ENCODE peak calls at places on chromosome 11, in five cellular contexts. One of them, this sample, is unnamed.
A peak's percentile ranks its signal among the peaks of the same experiment; 100 is the strongest.

GRCh38 chr11:47235163-47235562 is 13.5 kb downstream of the ACP2 start:
- ATAC-seq in activated CD8-positive, alpha-beta T cell treated with anti-CD3 and anti-CD28 coated beads for 36 hours: no peak
- ATAC-seq in CD8-positive, alpha-beta T cell: no peak
- ATAC-seq in T-helper 17 cell: no peak
- ATAC-seq in stimulated activated effector memory CD8-positive, alpha-beta T cell treated with anti-CD3 and anti-CD28 coated beads, Interleukin-12 subunit alpha, Interleukin-12 subunit beta, amount 100 ng/mL, for 72 hours: no peak
- ATAC-seq in this sample: no peak

GRCh38 chr11:96459751-96460150 is 69.9 kb downstream of the JRKL start:
- ATAC-seq in activated CD8-positive, alpha-beta T cell treated with anti-CD3 and anti-CD28 coated beads for 36 hours: no peak
- ATAC-seq in stimulated activated effector memory CD8-positive, alpha-beta T cell treated with anti-CD3 and anti-CD28 coated beads, Interleukin-12 subunit alpha, Interleukin-12 subunit beta, amount 100 ng/mL, for 72 hours: no peak
- ATAC-seq in CD8-positive, alpha-beta T cell: no peak
- ATAC-seq in T-helper 17 cell: no peak
- ATAC-seq in this sample: no peak

GRCh38 chr11:104873252-104873651 is 25.0 kb downstream of the CASP12 start:
- ATAC-seq in activated CD8-positive, alpha-beta T cell treated with anti-CD3 and anti-CD28 coated beads for 36 hours: peak; percentile 62
- ATAC-seq in T-helper 17 cell: no peak
- ATAC-seq in stimulated activated effector memory CD8-positive, alpha-beta T cell treated with anti-CD3 and anti-CD28 coated beads, Interleukin-12 subunit alpha, Interleukin-12 subunit beta, amount 100 ng/mL, for 72 hours: no peak
- ATAC-seq in CD8-positive, alpha-beta T cell: no peak
- ATAC-seq in this sample: no peak

GRCh38 chr11:19093976-19094375 is 23.0 kb upstream of the ZDHHC13 start:
- ATAC-seq in activated CD8-positive, alpha-beta T cell treated with anti-CD3 and anti-CD28 coated beads for 36 hours: no peak
- ATAC-seq in stimulated activated effector memory CD8-positive, alpha-beta T cell treated with anti-CD3 and anti-CD28 coated beads, Interleukin-12 subunit alpha, Interleukin-12 subunit beta, amount 100 ng/mL, for 72 hours: no peak
- ATAC-seq in T-helper 17 cell: no peak
- ATAC-seq in CD8-positive, alpha-beta T cell: no peak
- ATAC-seq in this sample: peak; percentile 72

GRCh38 chr11:67400251-67400941 is 1.3 kb downstream of the PPP1CA start:
- ATAC-seq in stimulated activated effector memory CD8-positive, alpha-beta T cell treated with anti-CD3 and anti-CD28 coated beads, Interleukin-12 subunit alpha, Interleukin-12 subunit beta, amount 100 ng/mL, for 72 hours: no peak
- ATAC-seq in T-helper 17 cell: no peak
- ATAC-seq in CD8-positive, alpha-beta T cell: no peak
- ATAC-seq in activated CD8-positive, alpha-beta T cell treated with anti-CD3 and anti-CD28 coated beads for 36 hours: no peak
- ATAC-seq in this sample: peak; percentile 33

GRCh38 chr11:91932151-91932821 is 292.3 kb upstream of the FAT3 start:
- ATAC-seq in activated CD8-positive, alpha-beta T cell treated with anti-CD3 and anti-CD28 coated beads for 36 hours: no peak
- ATAC-seq in CD8-positive, alpha-beta T cell: no peak
- ATAC-seq in T-helper 17 cell: no peak
- ATAC-seq in stimulated activated effector memory CD8-positive, alpha-beta T cell treated with anti-CD3 and anti-CD28 coated beads, Interleukin-12 subunit alpha, Interleukin-12 subunit beta, amount 100 ng/mL, for 72 hours: no peak
- ATAC-seq in this sample: peak; percentile 51

GRCh38 chr11:66115638-66116410 is 45.8 kb downstream of the PACS1 start:
- ATAC-seq in CD8-positive, alpha-beta T cell: peak; percentile 68
- ATAC-seq in T-helper 17 cell: peak; percentile 70
- ATAC-seq in stimulated activated effector memory CD8-positive, alpha-beta T cell treated with anti-CD3 and anti-CD28 coated beads, Interleukin-12 subunit alpha, Interleukin-12 subunit beta, amount 100 ng/mL, for 72 hours: peak; percentile 80
- ATAC-seq in activated CD8-positive, alpha-beta T cell treated with anti-CD3 and anti-CD28 coated beads for 36 hours: peak; percentile 72
- ATAC-seq in this sample: peak; percentile 1

GRCh38 chr11:118628861-118629549 is 21.6 kb downstream of the PHLDB1 start:
- ATAC-seq in activated CD8-positive, alpha-beta T cell treated with anti-CD3 and anti-CD28 coated beads for 36 hours: no peak
- ATAC-seq in stimulated activated effector memory CD8-positive, alpha-beta T cell treated with anti-CD3 and anti-CD28 coated beads, Interleukin-12 subunit alpha, Interleukin-12 subunit beta, amount 100 ng/mL, for 72 hours: no peak
- ATAC-seq in CD8-positive, alpha-beta T cell: no peak
- ATAC-seq in T-helper 17 cell: no peak
- ATAC-seq in this sample: no peak

GRCh38 chr11:5631426-5631825 is 6.6 kb downstream of the TRIM34 start:
- ATAC-seq in CD8-positive, alpha-beta T cell: no peak
- ATAC-seq in activated CD8-positive, alpha-beta T cell treated with anti-CD3 and anti-CD28 coated beads for 36 hours: no peak
- ATAC-seq in stimulated activated effector memory CD8-positive, alpha-beta T cell treated with anti-CD3 and anti-CD28 coated beads, Interleukin-12 subunit alpha, Interleukin-12 subunit beta, amount 100 ng/mL, for 72 hours: no peak
- ATAC-seq in T-helper 17 cell: no peak
- ATAC-seq in this sample: no peak

GRCh38 chr11:71192629-71193028 is 59.7 kb downstream of the SHANK2 start:
- ATAC-seq in activated CD8-positive, alpha-beta T cell treated with anti-CD3 and anti-CD28 coated beads for 36 hours: no peak
- ATAC-seq in T-helper 17 cell: no peak
- ATAC-seq in stimulated activated effector memory CD8-positive, alpha-beta T cell treated with anti-CD3 and anti-CD28 coated beads, Interleukin-12 subunit alpha, Interleukin-12 subunit beta, amount 100 ng/mL, for 72 hours: no peak
- ATAC-seq in CD8-positive, alpha-beta T cell: no peak
- ATAC-seq in this sample: no peak

GRCh38 chr11:58507355-58507754 is 550 bp downstream of the OR5B21 start:
- ATAC-seq in activated CD8-positive, alpha-beta T cell treated with anti-CD3 and anti-CD28 coated beads for 36 hours: no peak
- ATAC-seq in CD8-positive, alpha-beta T cell: no peak
- ATAC-seq in T-helper 17 cell: no peak
- ATAC-seq in stimulated activated effector memory CD8-positive, alpha-beta T cell treated with anti-CD3 and anti-CD28 coated beads, Interleukin-12 subunit alpha, Interleukin-12 subunit beta, amount 100 ng/mL, for 72 hours: no peak
- ATAC-seq in this sample: no peak

GRCh38 chr11:75548571-75549272 is 13.3 kb upstream of the SERPINH1 start:
- ATAC-seq in CD8-positive, alpha-beta T cell: no peak
- ATAC-seq in activated CD8-positive, alpha-beta T cell treated with anti-CD3 and anti-CD28 coated beads for 36 hours: no peak
- ATAC-seq in stimulated activated effector memory CD8-positive, alpha-beta T cell treated with anti-CD3 and anti-CD28 coated beads, Interleukin-12 subunit alpha, Interleukin-12 subunit beta, amount 100 ng/mL, for 72 hours: no peak
- ATAC-seq in T-helper 17 cell: no peak
- ATAC-seq in this sample: no peak

GRCh38 chr11:120208012-120208441 is 2.8 kb upstream of the OAF start:
- ATAC-seq in CD8-positive, alpha-beta T cell: no peak
- ATAC-seq in T-helper 17 cell: no peak
- ATAC-seq in stimulated activated effector memory CD8-positive, alpha-beta T cell treated with anti-CD3 and anti-CD28 coated beads, Interleukin-12 subunit alpha, Interleukin-12 subunit beta, amount 100 ng/mL, for 72 hours: no peak
- ATAC-seq in activated CD8-positive, alpha-beta T cell treated with anti-CD3 and anti-CD28 coated beads for 36 hours: no peak
- ATAC-seq in this sample: no peak

GRCh38 chr11:130653838-130654601 is 205.6 kb downstream of the ADAMTS15 start:
- ATAC-seq in activated CD8-positive, alpha-beta T cell treated with anti-CD3 and anti-CD28 coated beads for 36 hours: no peak
- ATAC-seq in T-helper 17 cell: no peak
- ATAC-seq in CD8-positive, alpha-beta T cell: no peak
- ATAC-seq in stimulated activated effector memory CD8-positive, alpha-beta T cell treated with anti-CD3 and anti-CD28 coated beads, Interleukin-12 subunit alpha, Interleukin-12 subunit beta, amount 100 ng/mL, for 72 hours: no peak
- ATAC-seq in this sample: peak; percentile 98

GRCh38 chr11:134038897-134039470 is 29.9 kb upstream of the JAM3 start:
- ATAC-seq in T-helper 17 cell: no peak
- ATAC-seq in activated CD8-positive, alpha-beta T cell treated with anti-CD3 and anti-CD28 coated beads for 36 hours: no peak
- ATAC-seq in CD8-positive, alpha-beta T cell: no peak
- ATAC-seq in stimulated activated effector memory CD8-positive, alpha-beta T cell treated with anti-CD3 and anti-CD28 coated beads, Interleukin-12 subunit alpha, Interleukin-12 subunit beta, amount 100 ng/mL, for 72 hours: no peak
- ATAC-seq in this sample: no peak

GRCh38 chr11:76763573-76764348 is 19.4 kb upstream of the TSKU start:
- ATAC-seq in activated CD8-positive, alpha-beta T cell treated with anti-CD3 and anti-CD28 coated beads for 36 hours: no peak
- ATAC-seq in T-helper 17 cell: no peak
- ATAC-seq in CD8-positive, alpha-beta T cell: no peak
- ATAC-seq in stimulated activated effector memory CD8-positive, alpha-beta T cell treated with anti-CD3 and anti-CD28 coated beads, Interleukin-12 subunit alpha, Interleukin-12 subunit beta, amount 100 ng/mL, for 72 hours: no peak
- ATAC-seq in this sample: peak; percentile 63

GRCh38 chr11:103807806-103808205 is 228.6 kb upstream of the DDI1 start:
- ATAC-seq in stimulated activated effector memory CD8-positive, alpha-beta T cell treated with anti-CD3 and anti-CD28 coated beads, Interleukin-12 subunit alpha, Interleukin-12 subunit beta, amount 100 ng/mL, for 72 hours: no peak
- ATAC-seq in CD8-positive, alpha-beta T cell: no peak
- ATAC-seq in activated CD8-positive, alpha-beta T cell treated with anti-CD3 and anti-CD28 coated beads for 36 hours: no peak
- ATAC-seq in T-helper 17 cell: no peak
- ATAC-seq in this sample: peak; percentile 60

GRCh38 chr11:72037554-72038311 is 39.0 kb downstream of the IL18BP start:
- ATAC-seq in activated CD8-positive, alpha-beta T cell treated with anti-CD3 and anti-CD28 coated beads for 36 hours: no peak
- ATAC-seq in T-helper 17 cell: no peak
- ATAC-seq in stimulated activated effector memory CD8-positive, alpha-beta T cell treated with anti-CD3 and anti-CD28 coated beads, Interleukin-12 subunit alpha, Interleukin-12 subunit beta, amount 100 ng/mL, for 72 hours: no peak
- ATAC-seq in CD8-positive, alpha-beta T cell: no peak
- ATAC-seq in this sample: no peak

GRCh38 chr11:133697161-133697560 is 148.2 kb downstream of the SPATA19 start:
- ATAC-seq in stimulated activated effector memory CD8-positive, alpha-beta T cell treated with anti-CD3 and anti-CD28 coated beads, Interleukin-12 subunit alpha, Interleukin-12 subunit beta, amount 100 ng/mL, for 72 hours: no peak
- ATAC-seq in T-helper 17 cell: no peak
- ATAC-seq in CD8-positive, alpha-beta T cell: no peak
- ATAC-seq in activated CD8-positive, alpha-beta T cell treated with anti-CD3 and anti-CD28 coated beads for 36 hours: no peak
- ATAC-seq in this sample: no peak

GRCh38 chr11:4025957-4026324 is 68.7 kb upstream of the RRM1 start:
- ATAC-seq in stimulated activated effector memory CD8-positive, alpha-beta T cell treated with anti-CD3 and anti-CD28 coated beads, Interleukin-12 subunit alpha, Interleukin-12 subunit beta, amount 100 ng/mL, for 72 hours: no peak
- ATAC-seq in T-helper 17 cell: no peak
- ATAC-seq in activated CD8-positive, alpha-beta T cell treated with anti-CD3 and anti-CD28 coated beads for 36 hours: no peak
- ATAC-seq in CD8-positive, alpha-beta T cell: no peak
- ATAC-seq in this sample: peak; percentile 86

GRCh38 chr11:45405916-45406670 is 120.0 kb upstream of the SYT13 start:
- ATAC-seq in activated CD8-positive, alpha-beta T cell treated with anti-CD3 and anti-CD28 coated beads for 36 hours: no peak
- ATAC-seq in T-helper 17 cell: no peak
- ATAC-seq in CD8-positive, alpha-beta T cell: no peak
- ATAC-seq in stimulated activated effector memory CD8-positive, alpha-beta T cell treated with anti-CD3 and anti-CD28 coated beads, Interleukin-12 subunit alpha, Interleukin-12 subunit beta, amount 100 ng/mL, for 72 hours: no peak
- ATAC-seq in this sample: peak; percentile 51

GRCh38 chr11:10935015-10935564 is 77.2 kb upstream of the ZBED5 start:
- ATAC-seq in T-helper 17 cell: no peak
- ATAC-seq in stimulated activated effector memory CD8-positive, alpha-beta T cell treated with anti-CD3 and anti-CD28 coated beads, Interleukin-12 subunit alpha, Interleukin-12 subunit beta, amount 100 ng/mL, for 72 hours: no peak
- ATAC-seq in activated CD8-positive, alpha-beta T cell treated with anti-CD3 and anti-CD28 coated beads for 36 hours: no peak
- ATAC-seq in CD8-positive, alpha-beta T cell: no peak
- ATAC-seq in this sample: no peak

GRCh38 chr11:94563848-94564442 is 3.2 kb upstream of the PIWIL4 start:
- ATAC-seq in CD8-positive, alpha-beta T cell: no peak
- ATAC-seq in T-helper 17 cell: no peak
- ATAC-seq in activated CD8-positive, alpha-beta T cell treated with anti-CD3 and anti-CD28 coated beads for 36 hours: no peak
- ATAC-seq in stimulated activated effector memory CD8-positive, alpha-beta T cell treated with anti-CD3 and anti-CD28 coated beads, Interleukin-12 subunit alpha, Interleukin-12 subunit beta, amount 100 ng/mL, for 72 hours: no peak
- ATAC-seq in this sample: peak; percentile 51

GRCh38 chr11:77449060-77449521 is 24.8 kb downstream of the PAK1 start:
- ATAC-seq in T-helper 17 cell: no peak
- ATAC-seq in activated CD8-positive, alpha-beta T cell treated with anti-CD3 and anti-CD28 coated beads for 36 hours: peak; percentile 38
- ATAC-seq in stimulated activated effector memory CD8-positive, alpha-beta T cell treated with anti-CD3 and anti-CD28 coated beads, Interleukin-12 subunit alpha, Interleukin-12 subunit beta, amount 100 ng/mL, for 72 hours: no peak
- ATAC-seq in CD8-positive, alpha-beta T cell: no peak
- ATAC-seq in this sample: no peak

GRCh38 chr11:31940396-31941037 is 129.4 kb upstream of the PAX6 start:
- ATAC-seq in activated CD8-positive, alpha-beta T cell treated with anti-CD3 and anti-CD28 coated beads for 36 hours: no peak
- ATAC-seq in stimulated activated effector memory CD8-positive, alpha-beta T cell treated with anti-CD3 and anti-CD28 coated beads, Interleukin-12 subunit alpha, Interleukin-12 subunit beta, amount 100 ng/mL, for 72 hours: no peak
- ATAC-seq in CD8-positive, alpha-beta T cell: no peak
- ATAC-seq in T-helper 17 cell: no peak
- ATAC-seq in this sample: no peak

GRCh38 chr11:112993808-112994207 is 32.6 kb downstream of the NCAM1 start:
- ATAC-seq in CD8-positive, alpha-beta T cell: no peak
- ATAC-seq in activated CD8-positive, alpha-beta T cell treated with anti-CD3 and anti-CD28 coated beads for 36 hours: no peak
- ATAC-seq in stimulated activated effector memory CD8-positive, alpha-beta T cell treated with anti-CD3 and anti-CD28 coated beads, Interleukin-12 subunit alpha, Interleukin-12 subunit beta, amount 100 ng/mL, for 72 hours: no peak
- ATAC-seq in T-helper 17 cell: no peak
- ATAC-seq in this sample: no peak

GRCh38 chr11:21511835-21512440 is 680.9 kb upstream of the ANO5 start:
- ATAC-seq in CD8-positive, alpha-beta T cell: no peak
- ATAC-seq in T-helper 17 cell: no peak
- ATAC-seq in activated CD8-positive, alpha-beta T cell treated with anti-CD3 and anti-CD28 coated beads for 36 hours: no peak
- ATAC-seq in stimulated activated effector memory CD8-positive, alpha-beta T cell treated with anti-CD3 and anti-CD28 coated beads, Interleukin-12 subunit alpha, Interleukin-12 subunit beta, amount 100 ng/mL, for 72 hours: no peak
- ATAC-seq in this sample: no peak

GRCh38 chr11:65607614-65608426 is 6.2 kb downstream of the MAP3K11 start:
- ATAC-seq in T-helper 17 cell: no peak
- ATAC-seq in stimulated activated effector memory CD8-positive, alpha-beta T cell treated with anti-CD3 and anti-CD28 coated beads, Interleukin-12 subunit alpha, Interleukin-12 subunit beta, amount 100 ng/mL, for 72 hours: no peak
- ATAC-seq in CD8-positive, alpha-beta T cell: no peak
- ATAC-seq in activated CD8-positive, alpha-beta T cell treated with anti-CD3 and anti-CD28 coated beads for 36 hours: no peak
- ATAC-seq in this sample: no peak

GRCh38 chr11:27385245-27385644 is 22.2 kb upstream of the CCDC34 start:
- ATAC-seq in T-helper 17 cell: no peak
- ATAC-seq in activated CD8-positive, alpha-beta T cell treated with anti-CD3 and anti-CD28 coated beads for 36 hours: no peak
- ATAC-seq in CD8-positive, alpha-beta T cell: no peak
- ATAC-seq in stimulated activated effector memory CD8-positive, alpha-beta T cell treated with anti-CD3 and anti-CD28 coated beads, Interleukin-12 subunit alpha, Interleukin-12 subunit beta, amount 100 ng/mL, for 72 hours: peak; percentile 22
- ATAC-seq in this sample: peak; percentile 75

GRCh38 chr11:64810891-64811272 is 531 bp upstream of the MEN1 start:
- ATAC-seq in CD8-positive, alpha-beta T cell: peak; percentile 72
- ATAC-seq in stimulated activated effector memory CD8-positive, alpha-beta T cell treated with anti-CD3 and anti-CD28 coated beads, Interleukin-12 subunit alpha, Interleukin-12 subunit beta, amount 100 ng/mL, for 72 hours: peak; percentile 56
- ATAC-seq in T-helper 17 cell: peak; percentile 72
- ATAC-seq in activated CD8-positive, alpha-beta T cell treated with anti-CD3 and anti-CD28 coated beads for 36 hours: peak; percentile 48
- ATAC-seq in this sample: peak; percentile 6

This sample was measured in SK-N-SH treated with all-trans-retinoic acid at 6 μM for 48 hours.